ENCODE peak calls at places on chromosomes 3 and 15, in eight cellular contexts. I is prostate gland, Q is spleen, Z is upper lobe of left lung, V is HCT116, D is HL-60, J is Panc1, K is GM12892. X is an unnamed sample.

GRCh38 chr3:195240171-195240701 is 30.7 kb downstream of the XXYLT1 start:
- DNase-seq in I (no peak), Q (no peak), Z (peak; percentile 19), V (no peak), D (no peak), J (no peak), K (no peak), X (no peak)

GRCh38 chr3:140050977-140051957 is 116.3 kb downstream of the CLSTN2 start:
- DNase-seq in I (peak; percentile 13), Q (no peak), Z (no peak), V (peak; percentile 21), D (no peak), J (no peak), K (no peak), X (no peak)

GRCh38 chr3:121869731-121870130 is 24.5 kb upstream of the SLC15A2 start:
- DNase-seq in I (no peak), Q (no peak), Z (no peak), V (no peak), D (no peak), J (no peak), K (no peak), X (no peak)

GRCh38 chr3:188706599-188706998 is 465.2 kb upstream of the TPRG1 start:
- DNase-seq in I (no peak), Q (no peak), Z (no peak), V (no peak), D (no peak), J (no peak), K (no peak), X (no peak)

GRCh38 chr15:74385442-74386132 is 18.1 kb upstream of the CYP11A1 start:
- DNase-seq in I (no peak), Q (peak; percentile 84), Z (no peak), V (no peak), D (no peak), J (no peak), K (no peak), X (no peak)

GRCh38 chr3:170049146-170050000 is 11.6 kb downstream of the GPR160 start:
- DNase-seq in I (peak; percentile 62), Q (peak; percentile 72), Z (peak; percentile 70), V (no peak), D (no peak), J (no peak), K (no peak), X (no peak)

GRCh38 chr3:124467980-124468902 is 262.0 kb upstream of the UMPS start:
- DNase-seq in I (peak; percentile 17), Q (no peak), Z (peak; percentile 29), V (peak; percentile 26), D (peak; percentile 6), J (peak; percentile 33), K (peak; percentile 40), X (peak; percentile 39)

GRCh38 chr15:58146734-58147133 is 8.6 kb downstream of the AQP9 start:
- DNase-seq in I (no peak), Q (no peak), Z (peak; percentile 63), V (no peak), D (peak; percentile 90), J (peak; percentile 28), K (no peak), X (no peak)

GRCh38 chr3:117853923-117854322 is 1144.3 kb downstream of the TUSC7 start:
- DNase-seq in I (no peak), Q (no peak), Z (no peak), V (no peak), D (no peak), J (peak; percentile 52), K (no peak), X (no peak)

GRCh38 chr3:64291956-64292355 is 66.7 kb upstream of the PRICKLE2 start:
- DNase-seq in I (no peak), Q (no peak), Z (no peak), V (no peak), D (no peak), J (no peak), K (no peak), X (no peak)

GRCh38 chr3:143825513-143825912 is 22.8 kb downstream of the SLC9A9 start:
- DNase-seq in I (no peak), Q (no peak), Z (no peak), V (no peak), D (no peak), J (no peak), K (no peak), X (no peak)

GRCh38 chr15:85073556-85074194 is 92.0 kb downstream of the PDE8A start:
- DNase-seq in I (no peak), Q (no peak), Z (no peak), V (no peak), D (no peak), J (peak; percentile 20), K (no peak), X (no peak)

GRCh38 chr3:120145498-120146285 is 51.4 kb upstream of the GSK3B start:
- DNase-seq in I (no peak), Q (no peak), Z (no peak), V (peak; percentile 55), D (no peak), J (no peak), K (no peak), X (no peak)

GRCh38 chr3:179541094-179541493 is 21.6 kb upstream of the ACTL6A start:
- DNase-seq in I (no peak), Q (no peak), Z (peak; percentile 51), V (no peak), D (no peak), J (no peak), K (no peak), X (no peak)

DNA sequence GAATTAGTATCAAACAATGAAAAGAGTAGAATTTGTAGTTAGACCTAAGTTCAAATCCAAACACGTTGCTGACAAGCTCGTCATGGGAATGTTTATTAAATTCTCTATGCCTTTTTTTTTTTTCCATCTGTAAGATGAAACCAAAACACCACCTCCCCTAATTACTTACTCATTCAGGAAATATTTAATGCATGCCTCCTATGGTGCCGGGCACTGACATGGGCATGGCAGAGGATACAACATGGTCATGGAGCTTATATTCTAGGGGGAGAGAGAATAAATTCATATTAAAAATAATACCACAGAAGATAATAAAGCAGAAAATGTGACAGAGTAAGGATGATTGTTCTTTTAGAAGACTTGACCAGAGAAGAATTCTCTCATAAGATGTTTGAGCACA is 215.8 kb downstream of the RYR3 start:
- DNase-seq in I (no peak), Q (no peak), Z (no peak), V (no peak), D (no peak), J (no peak), K (no peak), X (no peak)
- TF ChIP-seq POLR2AphosphoS5 in I (no peak), Q (no peak), Z (no peak), V (no peak), D (no peak), J (no peak), K (no peak), X (no peak)

GRCh38 chr3:4794798-4795197 is 184.4 kb upstream of the BHLHE40 start:
- DNase-seq in I (no peak), Q (no peak), Z (no peak), V (no peak), D (no peak), J (no peak), K (no peak), X (no peak)
- TF ChIP-seq POLR2AphosphoS5 in I (no peak), Q (no peak), Z (no peak), V (no peak), D (no peak), J (no peak), K (no peak), X (no peak)

GRCh38 chr15:56245871-56246814 is 2.5 kb upstream of the RFX7 start:
- DNase-seq in I (peak; percentile 83), Q (peak; percentile 97), Z (peak; percentile 93), V (peak; percentile 82), D (peak; percentile 91), J (peak; percentile 81), K (peak; percentile 41), X (peak; percentile 70)
- TF ChIP-seq POLR2AphosphoS5 in I (peak; percentile 71), Q (peak; percentile 76), Z (no peak), V (peak; percentile 76), D (peak; percentile 61), J (peak; percentile 82), K (peak; percentile 92), X (peak; percentile 64)

GRCh38 chr3:184759666-184760200 is 47.9 kb upstream of the MAGEF1 start:
- DNase-seq in I (no peak), Q (peak; percentile 69), Z (no peak), V (no peak), D (no peak), J (no peak), K (no peak), X (no peak)

GRCh38 chr3:184758056-184758455 is 46.2 kb upstream of the MAGEF1 start:
- DNase-seq in I (no peak), Q (peak; percentile 67), Z (no peak), V (no peak), D (no peak), J (no peak), K (no peak), X (no peak)

GRCh38 chr3:184755315-184755731 is 43.5 kb upstream of the MAGEF1 start:
- DNase-seq in I (no peak), Q (peak; percentile 71), Z (no peak), V (no peak), D (no peak), J (no peak), K (no peak), X (no peak)

GRCh38 chr3:184756151-184756681 is 44.4 kb upstream of the MAGEF1 start:
- DNase-seq in I (no peak), Q (peak; percentile 68), Z (no peak), V (no peak), D (no peak), J (no peak), K (no peak), X (no peak)

GRCh38 chr3:184757010-184757651 is 45.3 kb upstream of the MAGEF1 start:
- DNase-seq in I (no peak), Q (peak; percentile 76), Z (peak; percentile 34), V (no peak), D (no peak), J (no peak), K (no peak), X (no peak)
- TF ChIP-seq POLR2AphosphoS5 in I (no peak), Q (peak; percentile 62), Z (no peak), V (no peak), D (no peak), J (no peak), K (no peak), X (no peak)

DNA sequence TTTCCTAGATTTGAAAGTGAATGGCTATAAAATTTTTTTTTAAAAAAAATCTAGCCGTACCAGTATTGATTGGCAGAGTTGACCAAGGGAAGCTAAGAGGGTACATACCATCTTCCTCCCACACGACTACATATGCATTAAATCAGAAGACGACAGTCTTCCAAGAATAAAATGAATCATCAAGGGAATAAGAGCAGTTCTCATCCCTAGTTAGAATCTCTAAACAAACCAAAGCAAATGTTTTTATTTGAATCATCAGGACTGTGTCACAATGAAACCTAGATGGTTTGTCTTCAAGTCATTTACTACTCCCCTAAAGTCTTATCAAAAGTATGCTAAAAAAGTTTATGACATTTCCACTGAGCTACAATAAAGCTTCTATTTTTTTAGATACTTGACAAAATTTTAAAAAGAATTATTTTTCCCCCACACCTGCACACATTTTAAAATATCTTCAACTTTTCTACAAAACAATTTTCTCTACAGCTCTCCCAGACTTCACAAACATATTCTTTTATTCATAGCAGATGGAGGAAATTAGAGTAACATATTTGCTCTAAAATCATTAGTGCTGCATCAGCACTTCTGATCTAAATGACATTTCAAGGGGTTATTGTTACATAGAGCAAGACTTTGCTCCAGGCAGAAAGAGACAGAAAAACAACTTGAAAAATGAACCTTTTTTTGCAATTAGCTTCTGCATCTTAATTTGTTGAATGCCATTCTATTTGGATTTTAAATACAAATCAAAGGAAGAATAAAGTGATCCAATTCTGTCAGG is 547.1 kb downstream of the FHIT start:
- DNase-seq in I (no peak), Q (no peak), Z (no peak), V (no peak), D (no peak), J (no peak), K (no peak), X (no peak)
- TF ChIP-seq POLR2AphosphoS5 in I (no peak), Q (no peak), Z (no peak), V (no peak), D (no peak), J (no peak), K (no peak), X (no peak)

X was measured in SK-N-MC.